ENCODE peak calls at places on chromosomes 5 and 9, in six cellular contexts. C, N, Y, D, F and H are unnamed samples.

GRCh38 chr5:158755221-158755620 is 344.5 kb downstream of the EBF1 start:
- DNase-seq in C (no peak), N (no peak), F (no peak), Y (no peak), D (no peak), H (no peak)

GRCh38 chr9:117145811-117146490 is 268.9 kb downstream of the ASTN2 start:
- DNase-seq in N (no peak), Y (no peak), D (no peak), F (no peak), C (no peak), H (no peak)

GRCh38 chr9:93268551-93269314 is 84.8 kb downstream of the WNK2 start:
- DNase-seq in N (peak), D (no peak), Y (no peak), F (no peak), C (peak), H (peak)

GRCh38 chr5:58786904-58787303 is 204.0 kb downstream of the RAB3C start:
- DNase-seq in D (no peak), F (no peak), C (no peak), N (no peak), Y (no peak), H (no peak)

GRCh38 chr5:96331681-96332361 is 101.2 kb downstream of the PCSK1 start:
- DNase-seq in C (no peak), Y (no peak), N (no peak), D (no peak), F (no peak), H (no peak)

GRCh38 chr9:38699337-38699736 is 20.6 kb downstream of the FAM240B start:
- DNase-seq in Y (no peak), D (no peak), N (no peak), C (no peak), F (no peak), H (no peak)

GRCh38 chr9:114003756-114004155 is 74.3 kb downstream of the AMBP start:
- DNase-seq in N (no peak), Y (no peak), F (no peak), D (peak), C (no peak), H (no peak)

GRCh38 chr5:144944936-144945335 is 774.3 kb downstream of the KCTD16 start:
- DNase-seq in F (no peak), Y (no peak), D (no peak), N (no peak), C (no peak), H (no peak)

GRCh38 chr9:125983681-125984080 is 236.5 kb downstream of the PBX3 start:
- DNase-seq in D (no peak), C (no peak), N (no peak), F (no peak), Y (no peak), H (no peak)

GRCh38 chr5:16579142-16579541 is 37.7 kb downstream of the RETREG1 start:
- DNase-seq in C (no peak), D (no peak), Y (no peak), F (no peak), N (no peak), H (no peak)

GRCh38 chr5:36744678-36745659 is 131.6 kb upstream of the NIPBL start:
- DNase-seq in C (peak), N (peak), Y (peak), D (peak), F (peak), H (no peak)

GRCh38 chr5:14574891-14575496 is 6.6 kb upstream of the OTULINL start:
- DNase-seq in N (no peak), D (no peak), F (no peak), C (no peak), Y (peak), H (no peak)

GRCh38 chr5:137273511-137273910 is 225.6 kb downstream of the SPOCK1 start:
- DNase-seq in N (peak), F (peak), C (no peak), Y (no peak), D (peak), H (no peak)